ENCODE peak calls at places on chromosomes 13 and 19, in six cellular contexts. O is stimulated activated CD4-positive, alpha-beta T cell treated with anti-CD3 and anti-CD28 coated beads, Interleukin-2, amount 100 ng/mL, for 24 hours; J is HCEC 1CT; M is neural crest cell; R is Jurkat, Clone E6-1; E is B cell. N is an unnamed sample.

GRCh38 chr19:17625043-17625442 is 63.1 kb downstream of the UNC13A start:
- DNase-seq in M (no peak), O (no peak), E (no peak), J (no peak), R (no peak), N (no peak)

GRCh38 chr13:93364166-93364565 is 137.6 kb downstream of the GPC6 start:
- DNase-seq in R (no peak), O (no peak), M (no peak), E (no peak), J (peak; percentile 69), N (no peak)

GRCh38 chr19:8231073-8231604 is 22.0 kb downstream of the CERS4 start:
- DNase-seq in E (no peak), M (no peak), R (no peak), J (no peak), O (no peak), N (no peak)

GRCh38 chr13:24168392-24168750 is 7.9 kb downstream of the SPATA13 start:
- DNase-seq in J (no peak), R (peak; percentile 42), O (no peak), M (no peak), E (no peak), N (no peak)

GRCh38 chr13:54643863-54644262 is 1615.2 kb downstream of the OLFM4 start:
- DNase-seq in M (no peak), E (no peak), J (no peak), O (no peak), R (no peak), N (no peak)

GRCh38 chr19:43594710-43595604 is 977 bp downstream of the IRGQ start:
- DNase-seq in O (peak; percentile 71), M (peak; percentile 56), J (peak; percentile 40), E (peak; percentile 86), R (peak; percentile 71), N (peak; percentile 82)

GRCh38 chr13:40370662-40371061 is 295.8 kb downstream of the FOXO1 start:
- DNase-seq in E (no peak), J (no peak), R (no peak), O (no peak), M (no peak), N (no peak)

GRCh38 chr19:55586976-55587668 is 6.5 kb upstream of the ZNF579 start:
- DNase-seq in O (peak; percentile 94), E (peak; percentile 93), R (peak; percentile 77), M (peak; percentile 96), J (peak; percentile 78), N (peak; percentile 90)

GRCh38 chr13:53158201-53158600 is 129.6 kb downstream of the OLFM4 start:
- DNase-seq in J (no peak), R (no peak), O (no peak), M (no peak), E (no peak), N (no peak)

GRCh38 chr13:102203718-102204117 is 198.1 kb downstream of the FGF14 start:
- DNase-seq in O (no peak), J (no peak), E (no peak), M (no peak), R (no peak), N (no peak)

GRCh38 chr13:74288361-74288911 is 154.2 kb upstream of the KLF12 start:
- DNase-seq in R (no peak), O (peak; percentile 30), J (no peak), M (peak; percentile 14), E (peak; percentile 60), N (peak; percentile 7)

GRCh38 chr13:54573186-54573585 is 1544.6 kb downstream of the OLFM4 start:
- DNase-seq in M (no peak), E (no peak), J (no peak), R (no peak), O (no peak), N (no peak)

GRCh38 chr13:113447596-113447995 is 5.7 kb downstream of the ADPRHL1 start:
- DNase-seq in J (no peak), O (no peak), E (no peak), M (no peak), R (no peak), N (no peak)

GRCh38 chr19:42185281-42185680 is 32.2 kb downstream of the DEDD2 start:
- DNase-seq in E (no peak), O (no peak), J (peak; percentile 35), M (no peak), R (peak; percentile 87), N (no peak)

GRCh38 chr13:20160346-20161274 is at the start of gene GJA3:
- DNase-seq in J (peak; percentile 45), E (peak; percentile 75), O (peak; percentile 50), M (peak; percentile 23), R (peak; percentile 55), N (peak; percentile 47)

GRCh38 chr13:113992276-113993005 is 18.6 kb upstream of the C13orf46 start:
- DNase-seq in J (no peak), O (no peak), M (no peak), R (no peak), E (no peak), N (no peak)

GRCh38 chr13:99218969-99219368 is 18.3 kb downstream of the UBAC2 start:
- DNase-seq in R (peak; percentile 90), M (no peak), O (peak; percentile 50), E (no peak), J (no peak), N (no peak)

GRCh38 chr19:17455711-17456123 is 5.0 kb downstream of the NXNL1 start:
- DNase-seq in R (no peak), E (no peak), M (no peak), J (no peak), O (no peak), N (no peak)

GRCh38 chr13:34913040-34913439 is 29.0 kb upstream of the NBEA start:
- DNase-seq in E (no peak), R (peak; percentile 60), O (no peak), M (no peak), J (no peak), N (no peak)

GRCh38 chr13:42320375-42320787 is 48.4 kb downstream of the AKAP11 start:
- DNase-seq in M (peak; percentile 14), R (no peak), O (no peak), E (no peak), J (no peak), N (no peak)

GRCh38 chr19:49243129-49243528 is 81.9 kb downstream of the SLC6A16 start:
- DNase-seq in E (no peak), O (no peak), J (no peak), R (no peak), M (no peak), N (no peak)

GRCh38 chr19:29418106-29418684 is 107.6 kb upstream of the VSTM2B start:
- DNase-seq in E (no peak), R (no peak), M (no peak), J (no peak), O (no peak), N (no peak)

GRCh38 chr13:99256709-99257108 is 1.5 kb downstream of the GPR18 start:
- DNase-seq in R (no peak), E (peak; percentile 40), J (no peak), O (no peak), M (no peak), N (no peak)

GRCh38 chr13:50230365-50230978 is 215.2 kb downstream of the KCNRG start:
- DNase-seq in M (no peak), E (peak; percentile 22), R (peak; percentile 66), J (peak; percentile 43), O (no peak), N (no peak)

GRCh38 chr13:75550159-75550567 is 572 bp downstream of the UCHL3 start:
- DNase-seq in R (no peak), E (peak; percentile 7), J (peak; percentile 68), M (no peak), O (no peak), N (no peak)

GRCh38 chr13:67557642-67558241 is 327.6 kb upstream of the PCDH9 start:
- DNase-seq in M (no peak), E (no peak), O (no peak), J (peak; percentile 26), R (no peak), N (no peak)

GRCh38 chr19:49997709-49998108 is 27.5 kb downstream of the VRK3 start:
- DNase-seq in M (no peak), J (no peak), O (no peak), E (peak; percentile 34), R (peak; percentile 28), N (no peak)

GRCh38 chr19:1360126-1360817 is 23.4 kb upstream of the NDUFS7 start:
- DNase-seq in E (no peak), J (no peak), M (no peak), R (no peak), O (no peak), N (no peak)

GRCh38 chr13:97339019-97339988 is 94.7 kb upstream of the RAP2A start:
- DNase-seq in O (no peak), E (no peak), M (no peak), R (no peak), J (peak; percentile 89), N (no peak)

GRCh38 chr13:72586519-72586918 is 140.9 kb downstream of the MZT1 start:
- DNase-seq in R (no peak), O (no peak), M (no peak), J (no peak), E (no peak), N (no peak)

GRCh38 chr13:46114599-46114998 is 9.8 kb upstream of the CPB2 start:
- DNase-seq in O (no peak), M (no peak), R (no peak), E (no peak), J (no peak), N (no peak)

GRCh38 chr13:40477623-40478608 is 188.5 kb downstream of the FOXO1 start:
- DNase-seq in R (no peak), J (no peak), M (no peak), E (no peak), O (no peak), N (no peak)

GRCh38 chr19:29636553-29637325 is 28.5 kb upstream of the PLEKHF1 start:
- DNase-seq in J (no peak), O (no peak), E (no peak), R (no peak), M (no peak), N (no peak)

GRCh38 chr19:46733693-46734240 is 12.1 kb upstream of the FKRP start:
- DNase-seq in R (no peak), J (no peak), O (no peak), M (no peak), E (no peak), N (no peak)

GRCh38 chr19:11361771-11362731 is 6.8 kb downstream of the PLPPR2 start:
- DNase-seq in E (no peak), M (no peak), R (no peak), J (no peak), O (no peak), N (no peak)

GRCh38 chr13:34515201-34515600 is 426.9 kb upstream of the NBEA start:
- DNase-seq in J (no peak), O (no peak), M (no peak), R (no peak), E (no peak), N (no peak)

N was measured in naive thymus-derived CD4-positive, alpha-beta T cell.